ENCODE peak calls at places on chromosomes 5 and 9, in seven cellular contexts. One of them, this sample, is unnamed.

GRCh38 chr9:111096051-111096450 is 57.8 kb upstream of the LPAR1 start:
- DNase-seq in NCI-H510A treated with DMSO at 0.1 percent for 48 hours: no peak
- DNase-seq in T-helper 1 cell: no peak
- DNase-seq in left colon: no peak
- DNase-seq in NCI-H69: peak; percentile 3
- DNase-seq in OCI-M1: no peak
- DNase-seq in osteocyte: no peak
- DNase-seq in this sample: no peak

GRCh38 chr9:121021294-121021693 is 28.8 kb downstream of the C5 start:
- DNase-seq in NCI-H69: peak; percentile 29
- DNase-seq in NCI-H510A treated with DMSO at 0.1 percent for 48 hours: no peak
- DNase-seq in T-helper 1 cell: no peak
- DNase-seq in OCI-M1: no peak
- DNase-seq in left colon: no peak
- DNase-seq in osteocyte: no peak
- DNase-seq in this sample: peak; percentile 56

GRCh38 chr9:95528908-95529502 is 12.2 kb upstream of the PTCH1 start:
- DNase-seq in T-helper 1 cell: no peak
- DNase-seq in OCI-M1: no peak
- DNase-seq in osteocyte: no peak
- DNase-seq in NCI-H510A treated with DMSO at 0.1 percent for 48 hours: no peak
- DNase-seq in left colon: no peak
- DNase-seq in NCI-H69: no peak
- DNase-seq in this sample: no peak

GRCh38 chr9:98873535-98874432 is 66.3 kb downstream of the GALNT12 start:
- DNase-seq in T-helper 1 cell: no peak
- DNase-seq in osteocyte: no peak
- DNase-seq in OCI-M1: no peak
- DNase-seq in NCI-H69: no peak
- DNase-seq in left colon: peak; percentile 20
- DNase-seq in NCI-H510A treated with DMSO at 0.1 percent for 48 hours: no peak
- DNase-seq in this sample: peak; percentile 70

GRCh38 chr5:160165137-160166068 is 46.2 kb upstream of the PWWP2A start:
- DNase-seq in NCI-H510A treated with DMSO at 0.1 percent for 48 hours: peak; percentile 38
- DNase-seq in NCI-H69: peak; percentile 98
- DNase-seq in osteocyte: peak; percentile 98
- DNase-seq in OCI-M1: peak; percentile 84
- DNase-seq in T-helper 1 cell: no peak
- DNase-seq in left colon: peak; percentile 79
- DNase-seq in this sample: peak; percentile 99

GRCh38 chr5:180162304-180162661 is 46.7 kb downstream of the RASGEF1C start:
- DNase-seq in T-helper 1 cell: no peak
- DNase-seq in NCI-H510A treated with DMSO at 0.1 percent for 48 hours: no peak
- DNase-seq in NCI-H69: no peak
- DNase-seq in OCI-M1: no peak
- DNase-seq in left colon: no peak
- DNase-seq in osteocyte: no peak
- DNase-seq in this sample: no peak

GRCh38 chr5:134438268-134438622 is 26.6 kb upstream of the CDKN2AIPNL start:
- DNase-seq in left colon: no peak
- DNase-seq in OCI-M1: no peak
- DNase-seq in NCI-H510A treated with DMSO at 0.1 percent for 48 hours: peak; percentile 64
- DNase-seq in osteocyte: no peak
- DNase-seq in T-helper 1 cell: no peak
- DNase-seq in NCI-H69: no peak
- DNase-seq in this sample: no peak

GRCh38 chr9:89137548-89138462 is 40.8 kb downstream of the SHC3 start:
- DNase-seq in osteocyte: no peak
- DNase-seq in T-helper 1 cell: no peak
- DNase-seq in left colon: peak; percentile 12
- DNase-seq in NCI-H69: no peak
- DNase-seq in NCI-H510A treated with DMSO at 0.1 percent for 48 hours: no peak
- DNase-seq in OCI-M1: no peak
- DNase-seq in this sample: peak; percentile 90

GRCh38 chr9:133087429-133088145 is 25.8 kb downstream of the CEL start:
- DNase-seq in osteocyte: no peak
- DNase-seq in NCI-H69: no peak
- DNase-seq in left colon: no peak
- DNase-seq in T-helper 1 cell: no peak
- DNase-seq in OCI-M1: no peak
- DNase-seq in NCI-H510A treated with DMSO at 0.1 percent for 48 hours: no peak
- DNase-seq in this sample: no peak

GRCh38 chr9:36053971-36054370 is 17.3 kb downstream of the RECK start:
- DNase-seq in T-helper 1 cell: no peak
- DNase-seq in osteocyte: no peak
- DNase-seq in NCI-H510A treated with DMSO at 0.1 percent for 48 hours: no peak
- DNase-seq in OCI-M1: no peak
- DNase-seq in left colon: no peak
- DNase-seq in NCI-H69: no peak
- DNase-seq in this sample: no peak

GRCh38 chr9:73348485-73348884 is 196.8 kb downstream of the ANXA1 start:
- DNase-seq in OCI-M1: peak; percentile 19
- DNase-seq in T-helper 1 cell: no peak
- DNase-seq in left colon: no peak
- DNase-seq in osteocyte: no peak
- DNase-seq in NCI-H69: no peak
- DNase-seq in NCI-H510A treated with DMSO at 0.1 percent for 48 hours: no peak
- DNase-seq in this sample: peak; percentile 3

GRCh38 chr9:103627731-103628130 is 466.4 kb upstream of the SMC2 start:
- DNase-seq in osteocyte: no peak
- DNase-seq in left colon: no peak
- DNase-seq in T-helper 1 cell: no peak
- DNase-seq in OCI-M1: no peak
- DNase-seq in NCI-H510A treated with DMSO at 0.1 percent for 48 hours: no peak
- DNase-seq in NCI-H69: no peak
- DNase-seq in this sample: no peak

GRCh38 chr9:120030847-120031246 is 549.1 kb downstream of the CDK5RAP2 start:
- DNase-seq in left colon: no peak
- DNase-seq in osteocyte: no peak
- DNase-seq in NCI-H69: no peak
- DNase-seq in NCI-H510A treated with DMSO at 0.1 percent for 48 hours: no peak
- DNase-seq in OCI-M1: no peak
- DNase-seq in T-helper 1 cell: no peak
- DNase-seq in this sample: no peak

GRCh38 chr9:109286981-109287380 is 33.9 kb downstream of the EPB41L4B start:
- DNase-seq in left colon: no peak
- DNase-seq in NCI-H510A treated with DMSO at 0.1 percent for 48 hours: peak; percentile 30
- DNase-seq in osteocyte: no peak
- DNase-seq in T-helper 1 cell: no peak
- DNase-seq in NCI-H69: no peak
- DNase-seq in OCI-M1: peak; percentile 9
- DNase-seq in this sample: no peak

GRCh38 chr5:95181650-95182049 is 103.2 kb downstream of the MCTP1 start:
- DNase-seq in osteocyte: no peak
- DNase-seq in OCI-M1: no peak
- DNase-seq in NCI-H510A treated with DMSO at 0.1 percent for 48 hours: no peak
- DNase-seq in left colon: no peak
- DNase-seq in T-helper 1 cell: no peak
- DNase-seq in NCI-H69: no peak
- DNase-seq in this sample: no peak

GRCh38 chr5:638501-639252 is 26.5 kb downstream of the CEP72 start:
- DNase-seq in NCI-H510A treated with DMSO at 0.1 percent for 48 hours: no peak
- DNase-seq in NCI-H69: no peak
- DNase-seq in OCI-M1: no peak
- DNase-seq in left colon: no peak
- DNase-seq in T-helper 1 cell: no peak
- DNase-seq in osteocyte: no peak
- DNase-seq in this sample: no peak

GRCh38 chr5:80516826-80517225 is 28.9 kb downstream of the FAM151B start:
- DNase-seq in OCI-M1: no peak
- DNase-seq in NCI-H510A treated with DMSO at 0.1 percent for 48 hours: no peak
- DNase-seq in NCI-H69: no peak
- DNase-seq in left colon: no peak
- DNase-seq in osteocyte: no peak
- DNase-seq in T-helper 1 cell: no peak
- DNase-seq in this sample: peak; percentile 80

GRCh38 chr5:52746539-52746938 is 41.2 kb upstream of the ITGA1 start:
- DNase-seq in OCI-M1: no peak
- DNase-seq in NCI-H510A treated with DMSO at 0.1 percent for 48 hours: no peak
- DNase-seq in left colon: no peak
- DNase-seq in NCI-H69: no peak
- DNase-seq in T-helper 1 cell: no peak
- DNase-seq in osteocyte: no peak
- DNase-seq in this sample: peak; percentile 43

GRCh38 chr9:19027825-19028224 is 5.2 kb downstream of the SAXO1 start:
- DNase-seq in NCI-H69: no peak
- DNase-seq in osteocyte: no peak
- DNase-seq in left colon: no peak
- DNase-seq in OCI-M1: no peak
- DNase-seq in T-helper 1 cell: no peak
- DNase-seq in NCI-H510A treated with DMSO at 0.1 percent for 48 hours: no peak
- DNase-seq in this sample: no peak

GRCh38 chr9:27308691-27309390 is 11.9 kb upstream of the EQTN start:
- DNase-seq in OCI-M1: no peak
- DNase-seq in T-helper 1 cell: no peak
- DNase-seq in NCI-H510A treated with DMSO at 0.1 percent for 48 hours: no peak
- DNase-seq in NCI-H69: no peak
- DNase-seq in left colon: no peak
- DNase-seq in osteocyte: no peak
- DNase-seq in this sample: no peak

GRCh38 chr9:96667363-96667728 is 12.2 kb upstream of the PRXL2C start:
- DNase-seq in T-helper 1 cell: no peak
- DNase-seq in NCI-H69: no peak
- DNase-seq in NCI-H510A treated with DMSO at 0.1 percent for 48 hours: no peak
- DNase-seq in osteocyte: no peak
- DNase-seq in OCI-M1: no peak
- DNase-seq in left colon: no peak
- DNase-seq in this sample: no peak

GRCh38 chr5:10572451-10572850 is 8.6 kb downstream of the ANKRD33B start:
- DNase-seq in NCI-H510A treated with DMSO at 0.1 percent for 48 hours: no peak
- DNase-seq in NCI-H69: no peak
- DNase-seq in left colon: no peak
- DNase-seq in OCI-M1: no peak
- DNase-seq in osteocyte: no peak
- DNase-seq in T-helper 1 cell: no peak
- DNase-seq in this sample: no peak

GRCh38 chr5:6377582-6378127 is 692 bp downstream of the MED10 start:
- DNase-seq in OCI-M1: peak; percentile 24
- DNase-seq in NCI-H510A treated with DMSO at 0.1 percent for 48 hours: no peak
- DNase-seq in left colon: no peak
- DNase-seq in NCI-H69: no peak
- DNase-seq in osteocyte: no peak
- DNase-seq in T-helper 1 cell: no peak
- DNase-seq in this sample: no peak

This sample was measured in fibroblast of villous mesenchyme.